ENCODE peak calls at places on chromosomes 16 and 17, in nine cellular contexts. K is H1; E is cardiac muscle cell; O is stomach; C is thoracic aorta; B is adrenal gland; H is kidney; U is naive thymus-derived CD4-positive, alpha-beta T cell; N is osteoblast. I is an unnamed sample. For H3K4me1 and H3K36me3, the result is how much of the 10 kb centered on the place peaks cover.

GRCh38 chr17:16215965-16216316 is 607 bp upstream of the NCOR1 start:
- DNase-seq in H (no peak), N (peak), U (peak), K (no peak), O (no peak), C (no peak), B (no peak), E (no peak), I (no peak)

GRCh38 chr17:58289869-58290268 is 9.1 kb upstream of the MPO start:
- DNase-seq in U (no peak), N (no peak), K (no peak), H (no peak), C (no peak), B (no peak), E (no peak), O (peak), I (no peak)

GRCh38 chr16:88940196-88941050 is 36.6 kb downstream of the CBFA2T3 start:
- DNase-seq in E (no peak), B (no peak), K (no peak), H (peak), O (no peak), N (no peak), U (no peak), C (no peak), I (no peak)

GRCh38 chr17:5769936-5770335 is 185.6 kb upstream of the NLRP1 start:
- DNase-seq in B (no peak), C (no peak), N (no peak), O (no peak), E (no peak), U (no peak), H (no peak), K (no peak), I (no peak)

GRCh38 chr17:76740329-76741118 is 2.6 kb downstream of the MFSD11 start:
- DNase-seq in O (no peak), H (no peak), C (no peak), E (peak), K (no peak), U (no peak), B (no peak), N (peak), I (no peak)

GRCh38 chr17:66978514-66979061 is 14.1 kb downstream of the CACNG4 start:
- DNase-seq in B (peak), E (peak), N (no peak), C (no peak), K (no peak), O (no peak), U (no peak), H (no peak), I (no peak)

GRCh38 chr16:87436225-87437172 is 44.4 kb downstream of the MAP1LC3B start:
- DNase-seq in O (no peak), K (no peak), H (no peak), B (peak), U (no peak), E (peak), C (no peak), N (no peak), I (no peak)

GRCh38 chr17:77288115-77288619 is 147.4 kb downstream of the SEC14L1 start:
- DNase-seq in O (no peak), E (no peak), B (no peak), K (no peak), C (no peak), U (no peak), N (peak), H (peak), I (peak)

GRCh38 chr17:13594762-13595697 is 6.7 kb downstream of the HS3ST3A1 start:
- DNase-seq in E (peak), U (peak), K (peak), O (peak), C (peak), H (no peak), B (peak), N (peak), I (peak)

GRCh38 chr17:82985973-82986372 is 93.4 kb upstream of the METRNL start:
- DNase-seq in C (no peak), B (peak), E (peak), O (peak), N (peak), U (peak), H (peak), K (no peak), I (no peak)

GRCh38 chr16:84905965-84906460 is 86.2 kb downstream of the CRISPLD2 start:
- DNase-seq in N (no peak), H (peak), O (no peak), E (no peak), K (no peak), U (no peak), B (no peak), C (no peak), I (no peak)

GRCh38 chr16:28258571-28258970 is 33.8 kb upstream of the SBK1 start:
- DNase-seq in N (no peak), B (peak), U (no peak), K (no peak), O (peak), H (no peak), C (no peak), E (peak), I (no peak)

GRCh38 chr17:66260688-66261087 is 31.5 kb upstream of the APOH start:
- DNase-seq in K (no peak), E (no peak), O (no peak), U (no peak), H (no peak), B (no peak), N (no peak), C (no peak), I (no peak)

GRCh38 chr16:84829168-84829965 is 9.6 kb downstream of the CRISPLD2 start:
- DNase-seq in O (no peak), U (no peak), N (peak), C (no peak), K (no peak), E (peak), H (no peak), B (no peak), I (no peak)

DNA sequence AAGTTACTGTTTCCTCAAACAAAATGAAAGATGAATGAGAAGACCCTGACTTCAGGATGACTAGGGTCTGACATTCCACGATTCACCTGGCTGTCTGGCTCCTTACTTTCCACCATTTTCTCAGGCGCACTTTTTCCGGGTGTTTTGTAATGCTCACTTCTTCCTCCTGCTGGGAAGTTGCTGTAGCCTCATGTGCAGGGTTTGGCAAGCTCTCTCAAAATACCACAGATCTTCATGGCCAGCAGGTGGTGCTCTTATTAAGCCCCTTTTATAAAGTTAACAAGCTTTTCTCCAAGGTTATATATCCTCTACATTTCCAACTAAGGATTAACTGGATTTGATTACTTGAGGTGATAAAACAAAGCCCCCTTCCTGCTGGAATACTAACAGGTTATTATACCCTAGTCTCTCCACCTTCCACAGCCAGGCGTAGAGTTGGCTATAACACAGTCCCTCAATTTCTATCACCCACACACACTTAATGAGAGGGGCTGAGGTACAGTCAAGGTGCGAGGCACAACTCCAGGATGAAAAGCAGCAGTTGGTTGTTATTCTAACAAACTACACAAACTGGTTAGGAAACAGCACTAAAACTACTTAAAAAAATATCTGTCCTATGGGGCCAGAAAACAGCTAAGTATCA is 45.4 kb downstream of the STH start:
- DNase-seq in C (peak), H (no peak), U (peak), B (peak), K (peak), E (peak), N (peak), O (peak), I (peak)
- H3K4me1 ChIP-seq in C (under half), H (under half), U (under half), B (under half), K (under half), E (under half), N (under half), O (half or more), I (under half)

GRCh38 chr16:57624044-57624688 is 4.3 kb upstream of the ADGRG1 start:
- DNase-seq in O (no peak), H (peak), E (peak), N (peak), B (peak), C (no peak), U (no peak), K (no peak), I (no peak)

GRCh38 chr16:57622361-57623250 is 5.8 kb upstream of the ADGRG1 start:
- DNase-seq in E (peak), U (no peak), C (no peak), H (peak), O (no peak), K (no peak), N (peak), B (peak), I (peak)

GRCh38 chr16:57621521-57622268 is 6.7 kb upstream of the ADGRG1 start:
- DNase-seq in B (peak), C (no peak), K (no peak), U (no peak), E (no peak), N (peak), H (peak), O (no peak), I (peak)

GRCh38 chr16:57624806-57625500 is 3.5 kb upstream of the ADGRG1 start:
- DNase-seq in O (no peak), N (no peak), U (no peak), B (peak), H (peak), C (no peak), E (peak), K (no peak), I (no peak)

GRCh38 chr16:57623251-57624043 is 5.0 kb upstream of the ADGRG1 start:
- DNase-seq in K (no peak), O (peak), C (no peak), H (peak), B (peak), U (no peak), N (peak), E (peak), I (peak)
- H3K36me3 ChIP-seq in K (under half), O (under half), C (under half), H (under half), B (under half), U (under half), N (under half), E (under half), I (under half)

DNA sequence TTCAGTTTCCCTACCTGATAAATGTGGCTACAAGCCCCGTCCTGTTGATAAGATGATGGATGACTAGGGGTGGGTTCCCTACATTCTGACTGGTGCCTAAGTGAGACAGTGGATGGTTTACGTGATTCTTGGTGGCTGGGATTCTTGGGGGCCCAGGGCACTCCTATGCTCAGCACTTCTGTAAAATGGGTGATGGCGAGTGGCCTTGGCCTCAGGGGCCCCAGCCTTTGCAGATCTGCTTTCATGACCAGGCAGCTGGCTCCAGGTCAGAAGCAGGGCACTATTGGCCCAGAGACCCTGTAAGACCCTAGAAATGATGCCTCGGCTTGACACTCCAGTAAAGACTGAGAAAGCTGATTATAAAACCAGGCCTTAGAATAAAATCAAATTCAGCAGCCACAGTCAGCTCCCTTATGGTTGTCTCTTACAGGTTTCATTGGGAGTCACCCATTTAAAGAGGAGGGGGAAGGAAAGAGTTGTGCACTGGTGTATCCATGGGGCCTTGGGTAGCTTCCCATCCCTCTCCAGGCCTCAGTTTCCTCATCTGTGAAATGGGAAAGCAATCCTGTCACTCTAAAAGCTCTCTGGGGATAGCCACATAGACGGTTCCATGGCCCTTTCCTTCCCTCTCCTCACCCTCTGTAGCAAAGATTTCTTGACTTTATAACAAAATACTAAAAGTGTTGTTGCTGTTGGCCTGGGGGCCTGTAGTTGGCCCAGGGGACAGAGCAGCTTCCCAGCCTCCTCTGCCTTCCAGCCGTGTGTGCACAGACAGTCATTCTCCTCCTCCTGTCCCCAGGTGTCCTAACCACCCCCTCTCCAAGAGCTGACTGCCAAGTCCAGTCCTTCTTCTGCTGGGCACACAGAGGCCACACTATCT is 1.2 kb downstream of the SNX20 start:
- DNase-seq in K (no peak), E (no peak), B (no peak), U (no peak), O (no peak), N (peak), C (no peak), H (no peak), I (no peak)
- H3K27ac ChIP-seq in K (no peak), E (no peak), B (no peak), U (peak), O (no peak), N (no peak), C (no peak), H (no peak), I (no peak)

GRCh38 chr17:72891627-72892026 is 200.9 kb downstream of the SLC39A11 start:
- DNase-seq in N (no peak), C (no peak), U (no peak), B (no peak), E (no peak), H (no peak), O (no peak), K (no peak), I (no peak)
- H3K4me1 ChIP-seq in N (under half), C (under half), U (under half), B (under half), E (under half), H (under half), O (under half), K (under half), I (under half)

GRCh38 chr17:35010093-35010492 is 29.8 kb downstream of the LIG3 start:
- DNase-seq in H (no peak), C (no peak), K (no peak), E (no peak), B (no peak), O (no peak), N (no peak), U (no peak), I (no peak)

GRCh38 chr17:35016369-35016768 is 36.1 kb downstream of the LIG3 start:
- DNase-seq in O (no peak), H (no peak), U (no peak), N (no peak), B (no peak), C (no peak), E (no peak), K (no peak), I (no peak)

GRCh38 chr17:35017021-35017420 is 36.7 kb downstream of the LIG3 start:
- DNase-seq in B (no peak), O (no peak), N (no peak), C (no peak), K (no peak), E (no peak), H (no peak), U (no peak), I (no peak)

GRCh38 chr17:35006961-35007360 is 26.6 kb downstream of the LIG3 start:
- DNase-seq in N (no peak), B (no peak), K (no peak), H (no peak), E (no peak), U (no peak), O (no peak), C (no peak), I (no peak)

DNA sequence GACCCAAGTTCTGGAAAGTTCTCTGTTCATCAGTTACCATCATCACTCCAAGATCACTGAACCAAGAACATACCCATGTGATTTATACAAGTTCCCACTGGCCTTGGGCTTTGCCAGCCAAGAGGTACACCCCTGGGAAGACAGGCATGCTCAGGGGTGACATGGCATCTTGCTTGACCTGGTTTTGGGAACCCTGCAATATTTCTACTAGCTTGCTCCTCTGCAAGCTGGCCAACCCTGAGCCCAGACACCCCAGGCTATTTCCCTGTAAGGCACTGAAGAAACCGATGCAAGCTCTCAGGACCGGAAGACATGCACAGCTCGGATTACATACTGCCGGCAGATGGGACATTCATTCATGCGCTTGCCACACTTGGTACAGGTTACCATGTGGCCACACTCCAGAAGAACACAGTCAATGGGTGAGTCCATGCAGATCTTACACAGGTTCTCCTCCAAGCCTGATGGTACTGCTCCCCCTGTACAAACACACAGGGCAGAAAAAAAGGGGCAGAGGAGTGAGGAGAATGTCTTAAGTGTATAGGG is 31.4 kb downstream of the LIG3 start:
- DNase-seq in O (no peak), C (no peak), K (no peak), N (no peak), E (no peak), H (no peak), B (no peak), U (no peak), I (no peak)
- H3K36me3 ChIP-seq in O (half or more), C (half or more), K (under half), N (half or more), E (under half), H (under half), B (under half), U (under half), I (under half)

GRCh38 chr17:51044964-51045363 is 75.7 kb downstream of the SPAG9 start:
- DNase-seq in U (no peak), B (no peak), E (peak), O (no peak), H (no peak), C (no peak), N (no peak), K (no peak), I (no peak)
- H3K27ac ChIP-seq in U (no peak), B (no peak), E (no peak), O (no peak), H (no peak), C (no peak), N (no peak), K (no peak), I (peak)

GRCh38 chr16:11350531-11351335 is 5.5 kb downstream of the RMI2 start:
- DNase-seq in B (no peak), E (peak), U (no peak), H (no peak), C (no peak), O (no peak), K (no peak), N (peak), I (no peak)
- H3K4me1 ChIP-seq in B (under half), E (under half), U (under half), H (under half), C (under half), O (under half), K (under half), N (under half), I (under half)

DNA sequence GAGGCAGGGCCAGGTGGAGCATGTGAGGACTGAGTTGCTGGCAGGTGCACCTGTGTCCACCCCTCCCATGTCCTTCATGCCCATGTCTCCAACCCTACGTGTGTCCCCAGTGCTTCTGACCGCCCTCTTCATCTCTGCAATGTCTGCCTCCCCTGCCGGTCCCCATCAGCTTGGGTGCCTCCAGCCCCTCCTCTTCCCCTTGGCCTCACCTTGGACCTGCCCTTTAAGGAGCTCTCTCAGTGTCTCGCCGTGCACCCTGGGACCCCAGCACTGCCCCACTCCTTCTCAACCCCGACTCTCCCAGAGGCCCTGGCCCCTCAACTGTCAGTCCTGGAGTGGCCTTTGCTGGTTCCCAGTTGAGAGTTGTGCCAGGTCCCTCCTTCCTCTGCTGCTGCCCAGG is 15.0 kb downstream of the RIPOR1 start:
- DNase-seq in H (no peak), O (no peak), C (no peak), U (no peak), K (no peak), N (peak), E (no peak), B (no peak), I (no peak)
- H3K36me3 ChIP-seq in H (half or more), O (half or more), C (half or more), U (under half), K (under half), N (half or more), E (under half), B (under half), I (under half)